ENCODE peak calls at places on chromosome 1, in five cellular contexts. One of them, this sample, is unnamed.
A peak's percentile ranks its signal among the peaks of the same experiment; 100 is the strongest.

GRCh38 chr1:162631546-162632233 is 574 bp upstream of the DDR2 start:
- DNase-seq in left ventricle myocardium inferior: peak; percentile 27
- DNase-seq in CD4-positive, CD25-positive, alpha-beta regulatory T cell: no peak
- DNase-seq in CD8-positive, alpha-beta T cell: no peak
- DNase-seq in AG04450: peak; percentile 57
- DNase-seq in this sample: peak; percentile 42

GRCh38 chr1:82777240-82777639 is 976.5 kb downstream of the ADGRL2 start:
- DNase-seq in left ventricle myocardium inferior: no peak
- DNase-seq in CD4-positive, CD25-positive, alpha-beta regulatory T cell: no peak
- DNase-seq in CD8-positive, alpha-beta T cell: no peak
- DNase-seq in AG04450: no peak
- DNase-seq in this sample: no peak

GRCh38 chr1:29554208-29554778 is 318.0 kb downstream of the PTPRU start:
- DNase-seq in left ventricle myocardium inferior: no peak
- DNase-seq in CD4-positive, CD25-positive, alpha-beta regulatory T cell: no peak
- DNase-seq in CD8-positive, alpha-beta T cell: no peak
- DNase-seq in AG04450: no peak
- DNase-seq in this sample: no peak

GRCh38 chr1:224181453-224181810 is 1.6 kb upstream of the DEGS1 start:
- DNase-seq in left ventricle myocardium inferior: no peak
- DNase-seq in CD4-positive, CD25-positive, alpha-beta regulatory T cell: no peak
- DNase-seq in CD8-positive, alpha-beta T cell: no peak
- DNase-seq in AG04450: no peak
- DNase-seq in this sample: no peak

GRCh38 chr1:206517784-206518183 is 10.5 kb downstream of the RASSF5 start:
- DNase-seq in left ventricle myocardium inferior: no peak
- DNase-seq in CD4-positive, CD25-positive, alpha-beta regulatory T cell: no peak
- DNase-seq in CD8-positive, alpha-beta T cell: no peak
- DNase-seq in AG04450: no peak
- DNase-seq in this sample: no peak

GRCh38 chr1:68313736-68314594 is 81.6 kb upstream of the WLS start:
- DNase-seq in left ventricle myocardium inferior: no peak
- DNase-seq in CD4-positive, CD25-positive, alpha-beta regulatory T cell: no peak
- DNase-seq in CD8-positive, alpha-beta T cell: no peak
- DNase-seq in AG04450: no peak
- DNase-seq in this sample: no peak

GRCh38 chr1:111769517-111770146 is 13.9 kb downstream of the DDX20 start:
- DNase-seq in left ventricle myocardium inferior: no peak
- DNase-seq in CD4-positive, CD25-positive, alpha-beta regulatory T cell: peak; percentile 78
- DNase-seq in CD8-positive, alpha-beta T cell: peak; percentile 28
- DNase-seq in AG04450: peak; percentile 41
- DNase-seq in this sample: no peak

GRCh38 chr1:71660417-71660816 is 579.6 kb upstream of the ZRANB2 start:
- DNase-seq in left ventricle myocardium inferior: no peak
- DNase-seq in CD4-positive, CD25-positive, alpha-beta regulatory T cell: no peak
- DNase-seq in CD8-positive, alpha-beta T cell: no peak
- DNase-seq in AG04450: no peak
- DNase-seq in this sample: no peak

GRCh38 chr1:211609120-211610024 is 30.4 kb upstream of the SLC30A1 start:
- DNase-seq in left ventricle myocardium inferior: no peak
- DNase-seq in CD4-positive, CD25-positive, alpha-beta regulatory T cell: no peak
- DNase-seq in CD8-positive, alpha-beta T cell: no peak
- DNase-seq in AG04450: no peak
- DNase-seq in this sample: no peak

GRCh38 chr1:24459551-24460266 is 42.9 kb upstream of the RCAN3 start:
- DNase-seq in left ventricle myocardium inferior: no peak
- DNase-seq in CD4-positive, CD25-positive, alpha-beta regulatory T cell: no peak
- DNase-seq in CD8-positive, alpha-beta T cell: no peak
- DNase-seq in AG04450: no peak
- DNase-seq in this sample: no peak

GRCh38 chr1:7281821-7282220 is 489.3 kb upstream of the VAMP3 start:
- DNase-seq in left ventricle myocardium inferior: no peak
- DNase-seq in CD4-positive, CD25-positive, alpha-beta regulatory T cell: no peak
- DNase-seq in CD8-positive, alpha-beta T cell: no peak
- DNase-seq in AG04450: peak; percentile 75
- DNase-seq in this sample: no peak

GRCh38 chr1:220734571-220735326 is 13.4 kb upstream of the MTARC2 start:
- DNase-seq in left ventricle myocardium inferior: no peak
- DNase-seq in CD4-positive, CD25-positive, alpha-beta regulatory T cell: no peak
- DNase-seq in CD8-positive, alpha-beta T cell: no peak
- DNase-seq in AG04450: peak; percentile 55
- DNase-seq in this sample: no peak

GRCh38 chr1:90721210-90722194 is 4.4 kb upstream of the BARHL2 start:
- DNase-seq in left ventricle myocardium inferior: no peak
- DNase-seq in CD4-positive, CD25-positive, alpha-beta regulatory T cell: peak; percentile 66
- DNase-seq in CD8-positive, alpha-beta T cell: peak; percentile 20
- DNase-seq in AG04450: peak; percentile 7
- DNase-seq in this sample: no peak

GRCh38 chr1:209861242-209861641 is 33.5 kb downstream of the UTP25 start:
- DNase-seq in left ventricle myocardium inferior: no peak
- DNase-seq in CD4-positive, CD25-positive, alpha-beta regulatory T cell: no peak
- DNase-seq in CD8-positive, alpha-beta T cell: no peak
- DNase-seq in AG04450: no peak
- DNase-seq in this sample: no peak

GRCh38 chr1:3785458-3786157 is 10.7 kb downstream of the LRRC47 start:
- DNase-seq in left ventricle myocardium inferior: no peak
- DNase-seq in CD4-positive, CD25-positive, alpha-beta regulatory T cell: no peak
- DNase-seq in CD8-positive, alpha-beta T cell: no peak
- DNase-seq in AG04450: no peak
- DNase-seq in this sample: no peak

GRCh38 chr1:230141797-230142607 is 75.0 kb downstream of the GALNT2 start:
- DNase-seq in left ventricle myocardium inferior: no peak
- DNase-seq in CD4-positive, CD25-positive, alpha-beta regulatory T cell: no peak
- DNase-seq in CD8-positive, alpha-beta T cell: no peak
- DNase-seq in AG04450: no peak
- DNase-seq in this sample: no peak

GRCh38 chr1:5911157-5911556 is 81.1 kb downstream of the NPHP4 start:
- DNase-seq in left ventricle myocardium inferior: no peak
- DNase-seq in CD4-positive, CD25-positive, alpha-beta regulatory T cell: no peak
- DNase-seq in CD8-positive, alpha-beta T cell: no peak
- DNase-seq in AG04450: no peak
- DNase-seq in this sample: no peak

GRCh38 chr1:200172311-200172710 is 144.8 kb downstream of the NR5A2 start:
- DNase-seq in left ventricle myocardium inferior: no peak
- DNase-seq in CD4-positive, CD25-positive, alpha-beta regulatory T cell: no peak
- DNase-seq in CD8-positive, alpha-beta T cell: no peak
- DNase-seq in AG04450: no peak
- DNase-seq in this sample: no peak

GRCh38 chr1:9593147-9593491 is 4.4 kb downstream of the TMEM201 start:
- DNase-seq in left ventricle myocardium inferior: no peak
- DNase-seq in CD4-positive, CD25-positive, alpha-beta regulatory T cell: no peak
- DNase-seq in CD8-positive, alpha-beta T cell: no peak
- DNase-seq in AG04450: no peak
- DNase-seq in this sample: no peak

GRCh38 chr1:30847358-30847972 is 61.1 kb downstream of the SDC3 start:
- DNase-seq in left ventricle myocardium inferior: peak; percentile 80
- DNase-seq in CD4-positive, CD25-positive, alpha-beta regulatory T cell: no peak
- DNase-seq in CD8-positive, alpha-beta T cell: no peak
- DNase-seq in AG04450: peak; percentile 50
- DNase-seq in this sample: peak; percentile 92

GRCh38 chr1:167756760-167757405 is 35.1 kb downstream of the MPZL1 start:
- DNase-seq in left ventricle myocardium inferior: peak; percentile 37
- DNase-seq in CD4-positive, CD25-positive, alpha-beta regulatory T cell: no peak
- DNase-seq in CD8-positive, alpha-beta T cell: no peak
- DNase-seq in AG04450: no peak
- DNase-seq in this sample: no peak

GRCh38 chr1:216670118-216670870 is 52.9 kb downstream of the ESRRG start:
- DNase-seq in left ventricle myocardium inferior: no peak
- DNase-seq in CD4-positive, CD25-positive, alpha-beta regulatory T cell: no peak
- DNase-seq in CD8-positive, alpha-beta T cell: no peak
- DNase-seq in AG04450: no peak
- DNase-seq in this sample: no peak

GRCh38 chr1:89971600-89971999 is 23.3 kb upstream of the ZNF326 start:
- DNase-seq in left ventricle myocardium inferior: no peak
- DNase-seq in CD4-positive, CD25-positive, alpha-beta regulatory T cell: no peak
- DNase-seq in CD8-positive, alpha-beta T cell: no peak
- DNase-seq in AG04450: no peak
- DNase-seq in this sample: no peak

GRCh38 chr1:226308166-226308722 is 720 bp downstream of the LIN9 start:
- DNase-seq in left ventricle myocardium inferior: peak; percentile 40
- DNase-seq in CD4-positive, CD25-positive, alpha-beta regulatory T cell: peak; percentile 41
- DNase-seq in CD8-positive, alpha-beta T cell: peak; percentile 23
- DNase-seq in AG04450: no peak
- DNase-seq in this sample: peak; percentile 70

GRCh38 chr1:183237046-183237445 is 51.0 kb downstream of the LAMC2 start:
- DNase-seq in left ventricle myocardium inferior: no peak
- DNase-seq in CD4-positive, CD25-positive, alpha-beta regulatory T cell: no peak
- DNase-seq in CD8-positive, alpha-beta T cell: no peak
- DNase-seq in AG04450: no peak
- DNase-seq in this sample: no peak

GRCh38 chr1:228061411-228062084 is 21.0 kb upstream of the ARF1 start:
- DNase-seq in left ventricle myocardium inferior: no peak
- DNase-seq in CD4-positive, CD25-positive, alpha-beta regulatory T cell: no peak
- DNase-seq in CD8-positive, alpha-beta T cell: no peak
- DNase-seq in AG04450: no peak
- DNase-seq in this sample: peak; percentile 6

GRCh38 chr1:228059536-228060457 is 22.7 kb upstream of the ARF1 start:
- DNase-seq in left ventricle myocardium inferior: no peak
- DNase-seq in CD4-positive, CD25-positive, alpha-beta regulatory T cell: peak; percentile 49
- DNase-seq in CD8-positive, alpha-beta T cell: peak; percentile 36
- DNase-seq in AG04450: no peak
- DNase-seq in this sample: no peak

GRCh38 chr1:228062085-228062791 is 20.3 kb upstream of the ARF1 start:
- DNase-seq in left ventricle myocardium inferior: no peak
- DNase-seq in CD4-positive, CD25-positive, alpha-beta regulatory T cell: no peak
- DNase-seq in CD8-positive, alpha-beta T cell: no peak
- DNase-seq in AG04450: no peak
- DNase-seq in this sample: peak; percentile 20

GRCh38 chr1:228058981-228059535 is 23.4 kb upstream of the ARF1 start:
- DNase-seq in left ventricle myocardium inferior: no peak
- DNase-seq in CD4-positive, CD25-positive, alpha-beta regulatory T cell: peak; percentile 56
- DNase-seq in CD8-positive, alpha-beta T cell: peak; percentile 25
- DNase-seq in AG04450: no peak
- DNase-seq in this sample: no peak

DNA sequence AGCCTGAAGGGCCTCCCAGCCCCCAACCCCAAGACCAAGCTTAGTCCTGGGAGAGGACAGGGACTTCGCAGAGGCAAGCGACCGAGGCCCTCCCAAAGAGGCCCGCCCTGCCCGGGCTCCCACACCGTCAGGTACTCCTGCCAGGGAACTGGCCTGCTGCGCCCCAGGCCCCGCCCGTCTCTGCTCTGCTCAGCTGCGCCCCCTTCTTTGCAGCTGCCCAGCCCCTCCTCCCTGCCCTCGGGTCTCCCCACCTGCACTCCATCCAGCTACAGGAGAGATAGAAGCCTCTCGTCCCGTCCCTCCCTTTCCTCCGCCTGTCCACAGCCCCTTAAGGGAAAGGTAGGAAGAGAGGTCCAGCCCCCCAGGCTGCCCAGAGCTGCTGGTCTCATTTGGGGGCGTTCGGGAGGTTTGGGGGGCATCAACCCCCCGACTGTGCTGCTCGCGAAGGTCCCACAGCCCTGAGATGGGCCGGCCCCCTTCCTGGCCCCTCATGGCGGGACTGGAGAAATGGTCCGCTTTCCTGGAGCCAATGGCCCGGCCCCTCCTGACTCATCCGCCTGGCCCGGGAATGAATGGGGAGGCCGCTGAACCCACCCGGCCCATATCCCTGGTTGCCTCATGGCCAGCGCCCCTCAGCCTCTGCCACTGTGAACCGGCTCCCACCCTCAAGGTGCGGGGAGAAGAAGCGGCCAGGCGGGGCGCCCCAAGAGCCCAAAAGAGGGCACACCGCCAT is 21.9 kb upstream of the ARF1 start:
- DNase-seq in left ventricle myocardium inferior: no peak
- DNase-seq in CD4-positive, CD25-positive, alpha-beta regulatory T cell: no peak
- DNase-seq in CD8-positive, alpha-beta T cell: no peak
- DNase-seq in AG04450: no peak
- DNase-seq in this sample: peak; percentile 14
- H3K27me3 ChIP-seq in left ventricle myocardium inferior: peaks cover 99% of the 10 kb centered on the region
- H3K27me3 ChIP-seq in CD4-positive, CD25-positive, alpha-beta regulatory T cell: peaks cover 4% of the 10 kb centered on the region
- H3K27me3 ChIP-seq in CD8-positive, alpha-beta T cell: peaks cover 43% of the 10 kb centered on the region
- H3K27me3 ChIP-seq in AG04450: peaks cover 48% of the 10 kb centered on the region
- H3K27me3 ChIP-seq in this sample: peaks cover 80% of the 10 kb centered on the region

GRCh38 chr1:147515046-147515869 is 26.0 kb upstream of the BCL9 start:
- DNase-seq in left ventricle myocardium inferior: no peak
- DNase-seq in CD4-positive, CD25-positive, alpha-beta regulatory T cell: peak; percentile 35
- DNase-seq in CD8-positive, alpha-beta T cell: no peak
- DNase-seq in AG04450: no peak
- DNase-seq in this sample: no peak

GRCh38 chr1:147504801-147505303 is 36.4 kb upstream of the BCL9 start:
- DNase-seq in left ventricle myocardium inferior: no peak
- DNase-seq in CD4-positive, CD25-positive, alpha-beta regulatory T cell: no peak
- DNase-seq in CD8-positive, alpha-beta T cell: no peak
- DNase-seq in AG04450: peak; percentile 4
- DNase-seq in this sample: no peak

GRCh38 chr1:147514233-147514632 is 27.1 kb upstream of the BCL9 start:
- DNase-seq in left ventricle myocardium inferior: no peak
- DNase-seq in CD4-positive, CD25-positive, alpha-beta regulatory T cell: no peak
- DNase-seq in CD8-positive, alpha-beta T cell: no peak
- DNase-seq in AG04450: no peak
- DNase-seq in this sample: no peak

DNA sequence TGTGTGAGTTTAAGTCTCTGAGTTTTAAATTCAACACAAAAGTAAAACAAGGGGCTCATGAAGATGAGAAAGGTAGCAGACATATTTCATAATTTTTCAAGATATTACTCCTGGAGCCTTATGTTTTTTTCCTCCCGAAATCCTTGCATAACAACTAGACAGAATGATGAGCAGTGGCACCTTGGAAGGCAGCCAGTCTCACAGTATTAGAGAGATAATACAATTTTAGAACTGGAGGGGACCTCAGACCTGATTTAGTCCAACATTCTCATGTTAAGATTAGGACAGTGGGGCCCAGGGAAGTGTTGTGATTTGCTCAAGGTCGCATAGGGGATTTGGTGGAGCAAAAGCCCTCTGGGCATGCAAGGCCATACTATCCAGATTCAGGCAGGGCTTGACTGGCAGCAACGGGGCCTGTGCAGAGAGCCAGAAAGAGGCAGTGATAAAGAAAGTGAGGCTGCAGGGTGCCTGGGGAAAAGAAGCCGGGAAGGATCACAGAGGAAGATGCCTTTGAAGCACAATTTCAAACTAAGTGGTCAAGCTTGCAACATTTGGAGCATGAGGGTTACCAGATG is 31.4 kb upstream of the BCL9 start:
- DNase-seq in left ventricle myocardium inferior: peak; percentile 35
- DNase-seq in CD4-positive, CD25-positive, alpha-beta regulatory T cell: no peak
- DNase-seq in CD8-positive, alpha-beta T cell: no peak
- DNase-seq in AG04450: no peak
- DNase-seq in this sample: peak; percentile 45
- H3K27me3 ChIP-seq in left ventricle myocardium inferior: no peaks in the 10 kb centered on the region
- H3K27me3 ChIP-seq in CD4-positive, CD25-positive, alpha-beta regulatory T cell: peaks cover 9% of the 10 kb centered on the region
- H3K27me3 ChIP-seq in CD8-positive, alpha-beta T cell: no peaks in the 10 kb centered on the region
- H3K27me3 ChIP-seq in AG04450: peaks cover 11% of the 10 kb centered on the region
- H3K27me3 ChIP-seq in this sample: no peaks in the 10 kb centered on the region

DNA sequence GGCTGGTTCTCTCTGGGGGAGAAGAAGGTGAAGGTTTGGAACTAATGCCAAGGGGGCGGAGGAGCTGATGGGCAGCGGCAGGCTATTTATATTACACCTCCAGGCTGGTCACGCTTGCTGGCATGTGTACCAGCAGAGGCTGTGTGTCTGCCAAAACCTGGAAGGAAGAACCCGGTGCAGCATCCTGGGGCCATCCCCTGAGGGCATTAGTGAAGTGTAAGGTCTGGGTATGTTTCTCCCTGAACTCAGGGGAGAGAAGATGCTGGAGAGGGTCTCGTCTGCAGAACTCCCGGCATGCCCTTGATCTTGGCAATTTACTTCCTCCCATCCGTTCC is 5.3 kb downstream of the DISP3 start:
- DNase-seq in left ventricle myocardium inferior: peak; percentile 39
- DNase-seq in CD4-positive, CD25-positive, alpha-beta regulatory T cell: no peak
- DNase-seq in CD8-positive, alpha-beta T cell: no peak
- DNase-seq in AG04450: no peak
- DNase-seq in this sample: no peak
- H3K27me3 ChIP-seq in left ventricle myocardium inferior: peaks cover 92% of the 10 kb centered on the region
- H3K27me3 ChIP-seq in CD4-positive, CD25-positive, alpha-beta regulatory T cell: peaks cover 2% of the 10 kb centered on the region
- H3K27me3 ChIP-seq in CD8-positive, alpha-beta T cell: no peaks in the 10 kb centered on the region
- H3K27me3 ChIP-seq in AG04450: peaks cover 21% of the 10 kb centered on the region
- H3K27me3 ChIP-seq in this sample: peaks cover 23% of the 10 kb centered on the region

GRCh38 chr1:175073633-175074032 is 6.0 kb downstream of the TNN start:
- DNase-seq in left ventricle myocardium inferior: no peak
- DNase-seq in CD4-positive, CD25-positive, alpha-beta regulatory T cell: no peak
- DNase-seq in CD8-positive, alpha-beta T cell: no peak
- DNase-seq in AG04450: no peak
- DNase-seq in this sample: no peak
- H3K27me3 ChIP-seq in left ventricle myocardium inferior: peaks cover 59% of the 10 kb centered on the region
- H3K27me3 ChIP-seq in CD4-positive, CD25-positive, alpha-beta regulatory T cell: peaks cover 2% of the 10 kb centered on the region
- H3K27me3 ChIP-seq in CD8-positive, alpha-beta T cell: no peaks in the 10 kb centered on the region
- H3K27me3 ChIP-seq in AG04450: no peaks in the 10 kb centered on the region
- H3K27me3 ChIP-seq in this sample: no peaks in the 10 kb centered on the region

This sample was measured in heart left ventricle.